ENCODE peak calls at places on chromosome 12, in ten cellular contexts. C is IMR-90; O is ovary; B is right lobe of liver; E is PC-3; X is effector memory CD4-positive, alpha-beta T cell; F is BE2C; Z is stomach; R is brain microvascular endothelial cell; D is cardiac muscle cell. W is an unnamed sample.

GRCh38 chr12:120126635-120127005 is 10.1 kb upstream of the RAB35 start:
- DNase-seq in C (peak; percentile 42), X (no peak), D (no peak), R (no peak), Z (no peak), E (no peak), O (no peak), F (no peak), B (no peak), W (no peak)

GRCh38 chr12:12442548-12443071 is 85.7 kb downstream of the BORCS5 start:
- DNase-seq in O (no peak), Z (no peak), X (no peak), B (no peak), E (peak; percentile 58), R (peak; percentile 62), F (no peak), D (no peak), C (peak; percentile 80), W (no peak)

GRCh38 chr12:110501378-110501721 is 561 bp downstream of the VPS29 start:
- DNase-seq in C (peak; percentile 31), R (peak; percentile 24), Z (peak; percentile 34), B (no peak), E (peak; percentile 60), F (peak; percentile 38), X (no peak), O (peak; percentile 26), D (peak; percentile 46), W (no peak)

GRCh38 chr12:42332301-42332894 is 6.4 kb downstream of the PPHLN1 start:
- DNase-seq in F (peak; percentile 24), E (peak; percentile 67), B (no peak), C (peak; percentile 51), X (no peak), O (peak; percentile 26), D (peak; percentile 58), Z (no peak), R (peak; percentile 42), W (peak; percentile 27)

GRCh38 chr12:121773011-121773777 is 20.3 kb downstream of the RHOF start:
- DNase-seq in R (no peak), D (peak; percentile 81), Z (peak; percentile 79), O (no peak), B (peak; percentile 82), F (peak; percentile 82), E (peak; percentile 84), X (peak; percentile 59), C (peak; percentile 58), W (peak; percentile 70)

GRCh38 chr12:114936148-114937099 is 252.4 kb upstream of the TBX3 start:
- DNase-seq in O (no peak), D (peak; percentile 24), F (no peak), B (no peak), E (peak; percentile 46), R (peak; percentile 6), X (no peak), C (peak; percentile 85), Z (no peak), W (no peak)

GRCh38 chr12:39297946-39298345 is 145.0 kb downstream of the KIF21A start:
- DNase-seq in O (no peak), X (no peak), D (no peak), C (no peak), B (no peak), F (no peak), E (no peak), Z (no peak), R (no peak), W (no peak)

GRCh38 chr12:100672075-100672592 is 98.7 kb downstream of the GAS2L3 start:
- DNase-seq in X (no peak), Z (no peak), F (peak; percentile 74), D (peak; percentile 15), B (no peak), E (peak; percentile 55), O (no peak), C (no peak), R (no peak), W (no peak)

GRCh38 chr12:14567311-14568195 is at the start of gene PLBD1:
- DNase-seq in D (peak; percentile 46), E (peak; percentile 44), B (peak; percentile 85), F (peak; percentile 28), O (peak; percentile 20), X (no peak), R (no peak), Z (peak; percentile 77), C (no peak), W (no peak)

GRCh38 chr12:109833307-109834189 is at the start of gene TRPV4:
- DNase-seq in E (peak; percentile 31), X (no peak), R (no peak), B (no peak), O (no peak), Z (peak; percentile 30), F (no peak), C (peak; percentile 23), D (peak; percentile 79), W (no peak)

GRCh38 chr12:77189463-77189862 is 124.1 kb upstream of the E2F7 start:
- DNase-seq in F (no peak), X (no peak), O (no peak), B (no peak), D (no peak), C (peak; percentile 80), Z (no peak), E (no peak), R (peak; percentile 80), W (no peak)

GRCh38 chr12:51992246-51992645 is 14.5 kb upstream of the TAMALIN start:
- DNase-seq in F (no peak), C (no peak), B (no peak), X (no peak), R (no peak), Z (no peak), D (no peak), O (no peak), E (no peak), W (no peak)

GRCh38 chr12:51997156-51997555 is 9.6 kb upstream of the TAMALIN start:
- DNase-seq in F (no peak), C (peak; percentile 50), E (peak; percentile 14), X (no peak), O (no peak), B (no peak), R (no peak), D (no peak), Z (no peak), W (no peak)

GRCh38 chr12:51994539-51994820 is 12.3 kb upstream of the TAMALIN start:
- DNase-seq in X (no peak), C (no peak), D (no peak), F (no peak), R (no peak), B (no peak), Z (no peak), O (no peak), E (no peak), W (no peak)

DNA sequence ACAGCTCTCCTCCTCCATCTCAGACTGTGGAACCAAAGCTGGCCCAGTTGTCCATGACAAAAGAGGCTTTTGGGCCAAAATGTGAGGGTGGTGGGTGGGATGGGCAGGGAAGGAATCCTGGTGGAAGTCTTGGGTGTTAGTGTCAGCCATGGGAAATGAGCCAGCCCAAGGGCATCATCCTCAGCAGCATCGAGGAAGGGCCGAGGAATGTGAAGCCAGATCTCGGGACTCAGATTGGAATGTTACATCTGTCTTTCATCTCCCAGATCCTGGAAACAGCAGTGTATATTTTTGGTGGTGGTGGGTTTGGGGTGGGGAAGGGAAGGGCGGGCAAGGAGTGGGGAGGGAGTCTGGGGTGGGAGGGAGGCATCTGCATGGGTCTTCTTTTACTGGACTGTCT is 11.8 kb upstream of the TAMALIN start:
- DNase-seq in E (no peak), Z (no peak), B (no peak), X (no peak), F (no peak), D (no peak), O (no peak), C (peak; percentile 57), R (no peak), W (no peak)
- H3K36me3 ChIP-seq in E (no peaks in the 10 kb centered on the region), Z (peaks cover 80% of the 10 kb centered on the region), B (no peaks in the 10 kb centered on the region), X (peaks cover 5% of the 10 kb centered on the region), F (peaks cover 63% of the 10 kb centered on the region), D (peaks cover 15% of the 10 kb centered on the region), O (no peaks in the 10 kb centered on the region), C (peaks cover 30% of the 10 kb centered on the region), R (peaks cover 6% of the 10 kb centered on the region), W (no peaks in the 10 kb centered on the region)

DNA sequence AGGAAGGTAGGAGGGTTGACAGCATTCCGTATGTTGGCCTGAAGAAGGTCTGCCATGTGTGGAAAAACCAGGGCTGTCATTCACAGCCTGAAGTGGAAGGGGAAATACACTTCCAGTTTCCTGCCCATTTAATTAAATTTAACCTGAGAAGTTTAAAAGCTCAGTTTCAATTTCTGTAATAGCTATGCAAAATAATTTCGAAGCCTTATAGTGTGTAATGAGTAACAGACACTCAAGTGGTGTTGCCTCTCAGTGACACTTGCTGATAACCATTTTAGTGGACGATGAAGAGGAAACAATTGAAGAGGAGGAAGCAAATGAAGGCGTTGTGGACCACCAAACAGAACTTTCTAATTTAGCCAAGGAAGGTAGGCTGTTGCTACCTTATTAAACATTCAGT is 44.8 kb downstream of the EP400 start:
- DNase-seq in B (no peak), R (no peak), Z (no peak), X (no peak), O (no peak), E (no peak), C (no peak), F (no peak), D (no peak), W (no peak)
- H3K36me3 ChIP-seq in B (no peaks in the 10 kb centered on the region), R (peaks cover 28% of the 10 kb centered on the region), Z (peaks cover 89% of the 10 kb centered on the region), X (peaks cover 63% of the 10 kb centered on the region), O (no peaks in the 10 kb centered on the region), E (peaks cover 55% of the 10 kb centered on the region), C (peaks cover 46% of the 10 kb centered on the region), F (peaks cover 43% of the 10 kb centered on the region), D (peaks cover 40% of the 10 kb centered on the region), W (peaks cover 34% of the 10 kb centered on the region)

GRCh38 chr12:47698631-47699030 is 7.2 kb downstream of the RPAP3 start:
- DNase-seq in Z (no peak), B (no peak), E (no peak), X (no peak), C (no peak), O (no peak), F (no peak), R (no peak), D (no peak), W (no peak)
- H3K36me3 ChIP-seq in Z (peaks cover 62% of the 10 kb centered on the region), B (no peaks in the 10 kb centered on the region), E (peaks cover 36% of the 10 kb centered on the region), X (peaks cover 26% of the 10 kb centered on the region), C (peaks cover 8% of the 10 kb centered on the region), O (no peaks in the 10 kb centered on the region), F (peaks cover 35% of the 10 kb centered on the region), R (peaks cover 21% of the 10 kb centered on the region), D (peaks cover 29% of the 10 kb centered on the region), W (peaks cover 17% of the 10 kb centered on the region)

GRCh38 chr12:96225994-96226399 is 31.8 kb downstream of the ELK3 start:
- DNase-seq in R (no peak), F (no peak), D (no peak), B (peak; percentile 94), X (no peak), Z (no peak), C (no peak), O (no peak), E (no peak), W (no peak)

GRCh38 chr12:96227365-96228106 is 33.4 kb downstream of the ELK3 start:
- DNase-seq in E (no peak), C (no peak), O (no peak), B (no peak), X (no peak), F (no peak), R (no peak), Z (no peak), D (no peak), W (no peak)

GRCh38 chr12:96225003-96225855 is 31.1 kb downstream of the ELK3 start:
- DNase-seq in E (no peak), B (no peak), C (no peak), O (peak; percentile 57), F (peak; percentile 55), R (no peak), Z (no peak), D (peak; percentile 20), X (no peak), W (no peak)

GRCh38 chr12:96226801-96227348 is 32.7 kb downstream of the ELK3 start:
- DNase-seq in O (no peak), C (no peak), X (no peak), Z (no peak), D (peak; percentile 33), R (no peak), B (no peak), F (no peak), E (no peak), W (no peak)

GRCh38 chr12:96226401-96226800 is 32.2 kb downstream of the ELK3 start:
- DNase-seq in F (no peak), E (no peak), D (no peak), C (no peak), Z (no peak), B (no peak), O (no peak), X (no peak), R (no peak), W (no peak)
- H3K36me3 ChIP-seq in F (peaks cover 20% of the 10 kb centered on the region), E (peaks cover 15% of the 10 kb centered on the region), D (no peaks in the 10 kb centered on the region), C (peaks cover 36% of the 10 kb centered on the region), Z (peaks cover 18% of the 10 kb centered on the region), B (no peaks in the 10 kb centered on the region), O (no peaks in the 10 kb centered on the region), X (peaks cover 32% of the 10 kb centered on the region), R (peaks cover 57% of the 10 kb centered on the region), W (no peaks in the 10 kb centered on the region)